ENCODE peak calls at places on chromosomes 11 and 22, in five cellular contexts. I, Y, T, S and K are unnamed samples.

GRCh38 chr22:48826546-48826945 is 1001.1 kb downstream of the BRD1 start:
- DNase-seq in T (no peak), Y (no peak), I (no peak), S (no peak), K (no peak)

GRCh38 chr11:112526699-112527410 is 266.2 kb upstream of the PLET1 start:
- DNase-seq in T (peak; percentile 76), Y (no peak), S (no peak), I (no peak), K (no peak)

GRCh38 chr11:119705362-119705761 is 23.6 kb downstream of the NECTIN1 start:
- DNase-seq in Y (no peak), I (no peak), T (no peak), S (no peak), K (no peak)

GRCh38 chr11:125170406-125171031 is 6.0 kb downstream of the PKNOX2 start:
- DNase-seq in Y (no peak), S (peak; percentile 38), T (no peak), I (peak; percentile 54), K (no peak)

GRCh38 chr22:50696799-50697561 is 24.4 kb downstream of the SHANK3 start:
- DNase-seq in Y (no peak), T (no peak), I (peak; percentile 74), S (peak; percentile 94), K (peak; percentile 8)

GRCh38 chr11:31340903-31341572 is 28.5 kb downstream of the DCDC1 start:
- DNase-seq in T (no peak), S (peak; percentile 12), Y (no peak), I (peak; percentile 66), K (peak; percentile 50)

GRCh38 chr11:79287952-79288351 is 152.9 kb downstream of the TENM4 start:
- DNase-seq in T (no peak), I (no peak), Y (no peak), S (no peak), K (no peak)

GRCh38 chr22:35344956-35345690 is 35.8 kb upstream of the HMOX1 start:
- DNase-seq in T (no peak), S (no peak), Y (peak; percentile 93), I (no peak), K (no peak)

GRCh38 chr22:38638216-38638615 is 18.0 kb downstream of the FAM227A start:
- DNase-seq in Y (no peak), I (no peak), T (no peak), S (no peak), K (no peak)

GRCh38 chr11:70065318-70066135 is 12.6 kb upstream of the ANO1 start:
- DNase-seq in S (peak; percentile 9), T (no peak), I (no peak), Y (no peak), K (no peak)

GRCh38 chr22:18091916-18092526 is 14.2 kb downstream of the PEX26 start:
- DNase-seq in T (no peak), S (no peak), I (no peak), Y (peak; percentile 62), K (no peak)

GRCh38 chr11:119585038-119585666 is 143.8 kb downstream of the NECTIN1 start:
- DNase-seq in Y (no peak), S (peak; percentile 78), T (peak; percentile 70), I (peak; percentile 65), K (peak; percentile 58)

GRCh38 chr11:120505801-120506425 is 5.6 kb upstream of the GRIK4 start:
- DNase-seq in S (no peak), Y (peak; percentile 80), I (no peak), T (no peak), K (no peak)

GRCh38 chr11:3126207-3126865 is 38.8 kb downstream of the OSBPL5 start:
- DNase-seq in S (no peak), T (no peak), I (no peak), Y (no peak), K (peak; percentile 90)

GRCh38 chr22:20998411-20999336 is 3.2 kb downstream of the THAP7 start:
- DNase-seq in I (no peak), T (no peak), S (no peak), Y (no peak), K (peak; percentile 12)

GRCh38 chr11:120744016-120744994 is 232.8 kb downstream of the GRIK4 start:
- DNase-seq in I (no peak), T (no peak), Y (no peak), S (peak; percentile 62), K (peak; percentile 5)

GRCh38 chr22:37141476-37141875 is 8.2 kb downstream of the IL2RB start:
- DNase-seq in I (no peak), T (no peak), Y (no peak), S (no peak), K (no peak)

GRCh38 chr11:44268073-44268806 is 41.7 kb downstream of the ALX4 start:
- DNase-seq in I (no peak), S (no peak), T (no peak), Y (no peak), K (no peak)

GRCh38 chr11:17543041-17543440 is 1.2 kb downstream of the USH1C start:
- DNase-seq in S (no peak), Y (no peak), I (no peak), T (no peak), K (no peak)

GRCh38 chr11:17075506-17075905 is 2.0 kb downstream of the RPS13 start:
- DNase-seq in S (no peak), I (no peak), Y (no peak), T (no peak), K (no peak)

GRCh38 chr11:123253909-123254308 is 58.9 kb upstream of the CLMP start:
- DNase-seq in S (no peak), Y (no peak), T (no peak), I (no peak), K (no peak)

GRCh38 chr11:61041755-61042518 is 60.4 kb upstream of the CD5 start:
- DNase-seq in S (no peak), I (peak; percentile 66), Y (peak; percentile 90), T (no peak), K (peak; percentile 52)

GRCh38 chr22:48332438-48333322 is 1495.0 kb downstream of the BRD1 start:
- DNase-seq in T (no peak), S (no peak), I (no peak), Y (no peak), K (no peak)

GRCh38 chr11:84721561-84721961 is 905.6 kb downstream of the DLG2 start:
- DNase-seq in Y (peak; percentile 62), T (no peak), I (no peak), S (no peak), K (no peak)

GRCh38 chr11:111213256-111213655 is 32.3 kb upstream of the POU2AF2 start:
- DNase-seq in T (no peak), I (no peak), Y (no peak), S (no peak), K (peak; percentile 51)

GRCh38 chr11:73461335-73461840 is 85.2 kb downstream of the RELT start:
- DNase-seq in S (no peak), Y (no peak), T (no peak), I (no peak), K (no peak)

GRCh38 chr11:112588252-112588668 is 327.6 kb upstream of the PLET1 start:
- DNase-seq in S (peak; percentile 69), T (peak; percentile 76), I (peak; percentile 94), Y (peak; percentile 83), K (peak; percentile 90)

GRCh38 chr11:112118176-112118575 is 31.5 kb downstream of the SDHD start:
- DNase-seq in I (no peak), T (no peak), Y (peak; percentile 56), S (no peak), K (no peak)

GRCh38 chr11:92295175-92296137 is 70.8 kb downstream of the FAT3 start:
- DNase-seq in Y (no peak), I (no peak), S (no peak), T (peak; percentile 32), K (peak; percentile 45)

GRCh38 chr11:114619659-114620173 is 24.1 kb upstream of the NXPE4 start:
- DNase-seq in S (no peak), I (no peak), Y (no peak), T (no peak), K (no peak)

GRCh38 chr11:114621950-114622809 is 26.6 kb upstream of the NXPE4 start:
- DNase-seq in S (no peak), Y (no peak), T (no peak), I (no peak), K (no peak)

GRCh38 chr11:114623720-114624119 is 28.1 kb upstream of the NXPE4 start:
- DNase-seq in S (no peak), Y (no peak), T (no peak), I (no peak), K (no peak)

GRCh38 chr11:114622858-114623257 is 27.3 kb upstream of the NXPE4 start:
- DNase-seq in S (no peak), T (no peak), I (no peak), Y (no peak), K (no peak)

DNA sequence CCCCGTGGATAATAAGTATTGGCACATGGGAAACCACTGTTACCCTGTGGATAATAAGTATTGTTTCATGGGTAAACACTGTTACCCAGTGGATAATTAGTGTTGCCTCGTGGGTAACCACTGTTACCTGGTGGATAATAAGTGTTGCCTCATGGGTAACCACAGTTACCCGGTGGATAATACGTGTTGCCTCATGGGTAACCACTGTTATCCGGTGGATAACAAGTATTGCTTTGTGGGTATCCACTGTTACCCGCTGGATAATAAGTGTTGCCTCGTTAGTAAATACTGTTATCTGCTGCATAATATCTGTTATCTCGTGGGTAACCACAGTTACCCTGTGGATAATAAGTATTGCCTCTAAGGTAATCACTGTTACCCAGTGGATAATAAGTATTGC is 25.5 kb upstream of the NXPE4 start:
- DNase-seq in S (no peak), Y (no peak), I (no peak), T (no peak), K (no peak)
- H3F3A ChIP-seq in S (no peaks in the 10 kb centered on the region), Y (no peaks in the 10 kb centered on the region), I (peaks cover 18% of the 10 kb centered on the region), T (no peaks in the 10 kb centered on the region), K (no peaks in the 10 kb centered on the region)

DNA sequence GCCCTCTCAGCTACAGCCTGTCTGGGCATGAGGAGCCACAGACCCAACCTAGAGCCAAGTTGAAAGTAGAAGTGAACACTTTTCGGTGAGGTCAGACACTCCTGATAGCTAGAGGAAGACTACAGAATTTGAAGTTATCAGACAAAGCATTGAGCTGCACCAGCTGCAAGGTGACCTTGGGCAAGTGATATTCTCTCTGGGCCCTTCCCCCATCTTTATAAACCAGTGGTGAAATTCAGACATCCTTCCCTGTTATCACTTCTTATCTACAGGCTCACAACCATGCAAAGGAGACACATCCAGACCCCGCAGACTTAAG is 8.0 kb upstream of the PMM1 start:
- DNase-seq in S (no peak), I (no peak), Y (no peak), T (no peak), K (no peak)
- H3K9me2 ChIP-seq in S (no peaks in the 10 kb centered on the region), I (no peaks in the 10 kb centered on the region), Y (no peaks in the 10 kb centered on the region), T (no peaks in the 10 kb centered on the region), K (no peaks in the 10 kb centered on the region)

DNA sequence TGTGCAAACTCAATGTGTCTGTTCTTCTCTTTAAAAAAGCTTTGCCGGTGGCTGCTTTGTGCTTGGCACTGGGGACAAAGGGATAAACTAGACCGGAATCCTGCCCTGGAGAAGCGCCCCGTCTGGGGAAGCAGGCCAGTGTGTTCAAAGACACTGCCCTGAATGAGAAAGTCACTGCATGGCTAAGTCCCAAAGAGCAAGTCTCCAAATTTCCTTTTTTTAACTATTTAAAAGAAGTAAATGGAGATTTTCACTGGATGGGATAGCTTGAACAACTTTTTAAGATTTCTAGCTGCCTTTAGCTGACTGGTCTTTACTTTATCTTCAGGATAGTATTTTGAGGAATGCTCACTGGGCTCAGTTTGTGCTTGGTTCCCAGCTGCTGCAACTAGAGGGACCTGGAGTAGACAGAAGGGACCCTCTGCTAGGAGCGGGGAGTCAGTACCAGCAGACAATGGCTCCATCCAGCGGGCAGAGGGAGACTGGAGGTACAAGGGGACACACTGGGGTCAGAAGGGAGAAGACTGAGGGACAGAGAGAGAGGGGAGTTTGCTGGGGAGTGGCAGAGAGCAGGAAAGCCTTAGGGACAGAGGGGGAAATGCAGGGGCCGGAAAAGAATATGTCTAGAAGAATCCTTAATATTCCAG is 22.2 kb upstream of the ACER3 start:
- DNase-seq in S (no peak), I (peak; percentile 82), Y (no peak), T (no peak), K (no peak)
- TF ChIP-seq CTCF in S (no peak), I (peak; percentile 72), Y (no peak), T (no peak), K (no peak)

GRCh38 chr11:1597331-1597741 is 758 bp downstream of the KRTAP5-2 start:
- DNase-seq in Y (no peak), S (no peak), I (no peak), T (no peak), K (peak; percentile 6)
- H3F3A ChIP-seq in Y (no peaks in the 10 kb centered on the region), S (no peaks in the 10 kb centered on the region), I (peaks cover 13% of the 10 kb centered on the region), T (no peaks in the 10 kb centered on the region), K (no peaks in the 10 kb centered on the region)